ENCODE peak calls at places on chromosomes 12 and 14, in five cellular contexts. One of them, this sample, is unnamed.

GRCh38 chr12:121801601-121802484 is 2.0 kb upstream of the SETD1B start:
- DNase-seq in endodermal cell: no peak
- DNase-seq in GM23248: peak; percentile 56
- DNase-seq in OCI-LY7: peak; percentile 66
- DNase-seq in foreskin keratinocyte: no peak
- DNase-seq in this sample: peak; percentile 96

GRCh38 chr12:70733385-70733784 is 96.2 kb upstream of the PTPRB start:
- DNase-seq in endodermal cell: peak; percentile 70
- DNase-seq in GM23248: peak; percentile 79
- DNase-seq in foreskin keratinocyte: no peak
- DNase-seq in OCI-LY7: peak; percentile 60
- DNase-seq in this sample: peak; percentile 15

GRCh38 chr14:91377700-91378652 is 39.6 kb downstream of the CCDC88C start:
- DNase-seq in GM23248: peak; percentile 43
- DNase-seq in foreskin keratinocyte: no peak
- DNase-seq in endodermal cell: no peak
- DNase-seq in OCI-LY7: peak; percentile 72
- DNase-seq in this sample: no peak

GRCh38 chr14:90828642-90829487 is 12.6 kb upstream of the TTC7B start:
- DNase-seq in foreskin keratinocyte: no peak
- DNase-seq in OCI-LY7: no peak
- DNase-seq in endodermal cell: no peak
- DNase-seq in GM23248: no peak
- DNase-seq in this sample: peak; percentile 79

GRCh38 chr14:50109342-50109741 is 7.0 kb downstream of the VCPKMT start:
- DNase-seq in endodermal cell: no peak
- DNase-seq in GM23248: peak; percentile 61
- DNase-seq in foreskin keratinocyte: no peak
- DNase-seq in OCI-LY7: no peak
- DNase-seq in this sample: no peak

GRCh38 chr12:54000105-54000773 is at the start of gene HOXC9:
- DNase-seq in endodermal cell: peak; percentile 85
- DNase-seq in foreskin keratinocyte: no peak
- DNase-seq in GM23248: peak; percentile 74
- DNase-seq in OCI-LY7: no peak
- DNase-seq in this sample: no peak

GRCh38 chr12:105523164-105524057 is 192.9 kb downstream of the C12orf75 start:
- DNase-seq in endodermal cell: no peak
- DNase-seq in GM23248: peak; percentile 97
- DNase-seq in OCI-LY7: no peak
- DNase-seq in foreskin keratinocyte: no peak
- DNase-seq in this sample: no peak

GRCh38 chr14:73753887-73754880 is 40.0 kb upstream of the PNMA1 start:
- DNase-seq in GM23248: peak; percentile 69
- DNase-seq in foreskin keratinocyte: no peak
- DNase-seq in endodermal cell: peak; percentile 39
- DNase-seq in OCI-LY7: peak; percentile 75
- DNase-seq in this sample: peak; percentile 52

GRCh38 chr14:98944989-98945388 is 327.0 kb downstream of the BCL11B start:
- DNase-seq in OCI-LY7: no peak
- DNase-seq in foreskin keratinocyte: no peak
- DNase-seq in endodermal cell: peak; percentile 5
- DNase-seq in GM23248: no peak
- DNase-seq in this sample: no peak

GRCh38 chr14:54570651-54571415 is 3.9 kb downstream of the SAMD4A start:
- DNase-seq in OCI-LY7: no peak
- DNase-seq in foreskin keratinocyte: peak; percentile 51
- DNase-seq in endodermal cell: no peak
- DNase-seq in GM23248: peak; percentile 91
- DNase-seq in this sample: peak; percentile 38

GRCh38 chr14:80278293-80279037 is 67.2 kb upstream of the DIO2 start:
- DNase-seq in endodermal cell: no peak
- DNase-seq in GM23248: peak; percentile 61
- DNase-seq in OCI-LY7: no peak
- DNase-seq in foreskin keratinocyte: no peak
- DNase-seq in this sample: no peak

GRCh38 chr14:104933721-104934379 is 9.2 kb downstream of the PLD4 start:
- DNase-seq in OCI-LY7: no peak
- DNase-seq in GM23248: no peak
- DNase-seq in endodermal cell: peak; percentile 59
- DNase-seq in foreskin keratinocyte: no peak
- DNase-seq in this sample: no peak

GRCh38 chr12:20800160-20800559 is 10.3 kb upstream of the SLCO1B3 start:
- DNase-seq in OCI-LY7: no peak
- DNase-seq in GM23248: no peak
- DNase-seq in foreskin keratinocyte: no peak
- DNase-seq in endodermal cell: no peak
- DNase-seq in this sample: no peak

GRCh38 chr12:59142175-59142574 is 221.9 kb upstream of the LRIG3 start:
- DNase-seq in foreskin keratinocyte: no peak
- DNase-seq in GM23248: no peak
- DNase-seq in endodermal cell: no peak
- DNase-seq in OCI-LY7: no peak
- DNase-seq in this sample: no peak

GRCh38 chr12:80260269-80260668 is 160.9 kb downstream of the OTOGL start:
- DNase-seq in foreskin keratinocyte: no peak
- DNase-seq in endodermal cell: no peak
- DNase-seq in OCI-LY7: no peak
- DNase-seq in GM23248: no peak
- DNase-seq in this sample: no peak

GRCh38 chr14:106729551-106729950 is 1203.2 kb downstream of the TMEM121 start:
- DNase-seq in foreskin keratinocyte: no peak
- DNase-seq in endodermal cell: no peak
- DNase-seq in GM23248: no peak
- DNase-seq in OCI-LY7: no peak
- DNase-seq in this sample: no peak

GRCh38 chr14:102668291-102668873 is 75.9 kb downstream of the RCOR1 start:
- DNase-seq in GM23248: no peak
- DNase-seq in endodermal cell: no peak
- DNase-seq in OCI-LY7: no peak
- DNase-seq in foreskin keratinocyte: no peak
- DNase-seq in this sample: no peak

GRCh38 chr14:104333903-104334811 is 195.8 kb downstream of the KIF26A start:
- DNase-seq in GM23248: no peak
- DNase-seq in endodermal cell: peak; percentile 35
- DNase-seq in foreskin keratinocyte: no peak
- DNase-seq in OCI-LY7: no peak
- DNase-seq in this sample: no peak

GRCh38 chr12:47094804-47095203 is 15.0 kb upstream of the AMIGO2 start:
- DNase-seq in foreskin keratinocyte: no peak
- DNase-seq in GM23248: no peak
- DNase-seq in OCI-LY7: no peak
- DNase-seq in endodermal cell: no peak
- DNase-seq in this sample: no peak

GRCh38 chr12:80262372-80263170 is 163.2 kb downstream of the OTOGL start:
- DNase-seq in foreskin keratinocyte: no peak
- DNase-seq in OCI-LY7: no peak
- DNase-seq in endodermal cell: no peak
- DNase-seq in GM23248: peak; percentile 76
- DNase-seq in this sample: no peak

GRCh38 chr14:71686677-71687076 is 245.6 kb upstream of the RGS6 start:
- DNase-seq in foreskin keratinocyte: no peak
- DNase-seq in OCI-LY7: no peak
- DNase-seq in GM23248: peak; percentile 86
- DNase-seq in endodermal cell: no peak
- DNase-seq in this sample: no peak

GRCh38 chr12:14774944-14775651 is 28.2 kb downstream of the WBP11 start:
- DNase-seq in endodermal cell: no peak
- DNase-seq in foreskin keratinocyte: peak; percentile 50
- DNase-seq in GM23248: peak; percentile 82
- DNase-seq in OCI-LY7: peak; percentile 49
- DNase-seq in this sample: peak; percentile 47

GRCh38 chr12:123131879-123132402 is 18.9 kb downstream of the PITPNM2 start:
- DNase-seq in endodermal cell: peak; percentile 62
- DNase-seq in foreskin keratinocyte: no peak
- DNase-seq in OCI-LY7: peak; percentile 68
- DNase-seq in GM23248: no peak
- DNase-seq in this sample: peak; percentile 85

GRCh38 chr12:41100572-41100971 is 87.5 kb upstream of the PDZRN4 start:
- DNase-seq in endodermal cell: peak; percentile 55
- DNase-seq in OCI-LY7: no peak
- DNase-seq in GM23248: no peak
- DNase-seq in foreskin keratinocyte: no peak
- DNase-seq in this sample: no peak

GRCh38 chr12:49838973-49839633 is 3.8 kb downstream of the BCDIN3D start:
- DNase-seq in foreskin keratinocyte: no peak
- DNase-seq in GM23248: peak; percentile 66
- DNase-seq in OCI-LY7: peak; percentile 72
- DNase-seq in endodermal cell: peak; percentile 82
- DNase-seq in this sample: no peak

GRCh38 chr12:100404769-100405407 is 48.0 kb downstream of the SLC17A8 start:
- DNase-seq in OCI-LY7: peak; percentile 69
- DNase-seq in GM23248: peak; percentile 75
- DNase-seq in foreskin keratinocyte: no peak
- DNase-seq in endodermal cell: peak; percentile 96
- DNase-seq in this sample: peak; percentile 47

GRCh38 chr14:94681300-94682060 is 69.3 kb downstream of the SERPINA3 start:
- DNase-seq in endodermal cell: peak; percentile 86
- DNase-seq in GM23248: peak; percentile 78
- DNase-seq in foreskin keratinocyte: no peak
- DNase-seq in OCI-LY7: peak; percentile 10
- DNase-seq in this sample: no peak

GRCh38 chr14:104460920-104461651 is 118.5 kb upstream of the C14orf180 start:
- DNase-seq in foreskin keratinocyte: no peak
- DNase-seq in OCI-LY7: no peak
- DNase-seq in GM23248: peak; percentile 4
- DNase-seq in endodermal cell: peak; percentile 86
- DNase-seq in this sample: no peak

GRCh38 chr12:52815676-52816075 is 1.8 kb upstream of the KRT4 start:
- DNase-seq in endodermal cell: no peak
- DNase-seq in OCI-LY7: no peak
- DNase-seq in foreskin keratinocyte: no peak
- DNase-seq in GM23248: no peak
- DNase-seq in this sample: no peak

GRCh38 chr14:60278350-60278749 is 29.3 kb downstream of the PPM1A start:
- DNase-seq in endodermal cell: no peak
- DNase-seq in GM23248: no peak
- DNase-seq in foreskin keratinocyte: no peak
- DNase-seq in OCI-LY7: no peak
- DNase-seq in this sample: no peak

GRCh38 chr14:60274448-60274847 is 25.4 kb downstream of the PPM1A start:
- DNase-seq in endodermal cell: no peak
- DNase-seq in OCI-LY7: no peak
- DNase-seq in foreskin keratinocyte: no peak
- DNase-seq in GM23248: no peak
- DNase-seq in this sample: no peak

GRCh38 chr14:60277605-60278190 is 28.7 kb downstream of the PPM1A start:
- DNase-seq in GM23248: no peak
- DNase-seq in endodermal cell: no peak
- DNase-seq in OCI-LY7: no peak
- DNase-seq in foreskin keratinocyte: no peak
- DNase-seq in this sample: no peak

GRCh38 chr14:60275932-60276331 is 26.9 kb downstream of the PPM1A start:
- DNase-seq in GM23248: no peak
- DNase-seq in foreskin keratinocyte: no peak
- DNase-seq in OCI-LY7: no peak
- DNase-seq in endodermal cell: no peak
- DNase-seq in this sample: no peak

DNA sequence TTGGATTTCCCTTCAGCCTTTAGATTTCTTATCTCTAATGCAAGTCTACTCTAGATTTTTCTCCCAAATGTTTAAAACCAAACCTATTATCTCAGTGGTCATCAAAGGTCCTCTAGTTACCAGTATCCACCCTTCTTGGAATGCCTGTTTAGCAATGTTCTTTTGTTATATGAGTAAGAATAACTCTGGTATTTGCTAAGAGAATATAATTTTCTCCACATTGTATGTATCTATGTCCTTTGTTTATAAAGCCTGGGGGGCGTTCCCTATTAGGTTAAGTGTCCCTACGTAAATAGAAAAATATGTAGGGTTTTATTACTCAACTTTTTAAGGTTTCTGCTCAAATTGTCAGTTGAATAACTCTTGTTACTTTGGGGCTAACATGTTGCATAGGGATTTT is 27.3 kb downstream of the PPM1A start:
- DNase-seq in GM23248: peak; percentile 22
- DNase-seq in endodermal cell: no peak
- DNase-seq in OCI-LY7: no peak
- DNase-seq in foreskin keratinocyte: no peak
- DNase-seq in this sample: no peak
- H3K4me1 ChIP-seq in GM23248: peaks cover 14% of the 10 kb centered on the region
- H3K4me1 ChIP-seq in endodermal cell: peaks cover 11% of the 10 kb centered on the region
- H3K4me1 ChIP-seq in OCI-LY7: peaks cover 24% of the 10 kb centered on the region
- H3K4me1 ChIP-seq in foreskin keratinocyte: no peaks in the 10 kb centered on the region
- H3K4me1 ChIP-seq in this sample: peaks cover 21% of the 10 kb centered on the region

GRCh38 chr14:64758711-64759554 is 54.7 kb downstream of the PLEKHG3 start:
- DNase-seq in foreskin keratinocyte: peak; percentile 88
- DNase-seq in GM23248: peak; percentile 90
- DNase-seq in OCI-LY7: no peak
- DNase-seq in endodermal cell: peak; percentile 62
- DNase-seq in this sample: no peak

GRCh38 chr14:64758025-64758521 is 53.8 kb downstream of the PLEKHG3 start:
- DNase-seq in OCI-LY7: no peak
- DNase-seq in endodermal cell: peak; percentile 90
- DNase-seq in GM23248: peak; percentile 35
- DNase-seq in foreskin keratinocyte: peak; percentile 94
- DNase-seq in this sample: no peak

GRCh38 chr14:64760146-64760755 is 56.0 kb downstream of the PLEKHG3 start:
- DNase-seq in foreskin keratinocyte: no peak
- DNase-seq in OCI-LY7: peak; percentile 48
- DNase-seq in endodermal cell: peak; percentile 94
- DNase-seq in GM23248: peak; percentile 52
- DNase-seq in this sample: peak; percentile 61

GRCh38 chr14:64760916-64761315 is 56.7 kb downstream of the PLEKHG3 start:
- DNase-seq in OCI-LY7: no peak
- DNase-seq in GM23248: no peak
- DNase-seq in foreskin keratinocyte: no peak
- DNase-seq in endodermal cell: no peak
- DNase-seq in this sample: no peak

GRCh38 chr14:64759555-64759938 is 55.3 kb downstream of the PLEKHG3 start:
- DNase-seq in OCI-LY7: no peak
- DNase-seq in GM23248: no peak
- DNase-seq in foreskin keratinocyte: no peak
- DNase-seq in endodermal cell: no peak
- DNase-seq in this sample: no peak
- H3K27ac ChIP-seq in OCI-LY7: no peak overlapping the region
- H3K27ac ChIP-seq in GM23248: no peak overlapping the region
- H3K27ac ChIP-seq in foreskin keratinocyte: peak overlapping the region; percentile 99
- H3K27ac ChIP-seq in endodermal cell: no peak overlapping the region
- H3K27ac ChIP-seq in this sample: no peak overlapping the region

DNA sequence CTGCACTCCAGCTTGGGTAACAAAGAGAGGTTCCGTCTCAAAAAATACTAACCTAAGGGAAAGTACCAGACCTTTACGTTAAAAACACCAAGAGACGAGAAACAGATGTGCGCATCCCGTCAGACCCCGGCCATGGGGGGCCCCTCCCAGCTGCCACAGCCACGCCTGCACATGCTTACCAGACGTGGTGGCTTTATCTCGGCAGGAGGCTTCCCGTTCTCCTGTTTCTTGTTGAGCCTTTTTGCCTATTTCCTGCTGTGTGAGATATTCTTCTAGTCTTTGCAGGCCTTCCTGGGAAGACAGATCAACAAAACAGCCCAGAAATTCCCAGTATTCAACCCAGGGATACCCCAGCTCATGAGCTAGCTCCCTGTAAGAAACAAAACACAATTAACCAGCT is 23.6 kb downstream of the PGAM5 start:
- DNase-seq in foreskin keratinocyte: no peak
- DNase-seq in GM23248: no peak
- DNase-seq in endodermal cell: no peak
- DNase-seq in OCI-LY7: no peak
- DNase-seq in this sample: no peak
- H3K4me1 ChIP-seq in foreskin keratinocyte: no peaks in the 10 kb centered on the region
- H3K4me1 ChIP-seq in GM23248: no peaks in the 10 kb centered on the region
- H3K4me1 ChIP-seq in endodermal cell: no peaks in the 10 kb centered on the region
- H3K4me1 ChIP-seq in OCI-LY7: no peaks in the 10 kb centered on the region
- H3K4me1 ChIP-seq in this sample: no peaks in the 10 kb centered on the region

GRCh38 chr12:125186471-125187147 is 121.4 kb downstream of the AACS start:
- DNase-seq in OCI-LY7: peak; percentile 37
- DNase-seq in GM23248: peak; percentile 58
- DNase-seq in foreskin keratinocyte: no peak
- DNase-seq in endodermal cell: peak; percentile 84
- DNase-seq in this sample: no peak
- H3K27ac ChIP-seq in OCI-LY7: no peak overlapping the region
- H3K27ac ChIP-seq in GM23248: no peak overlapping the region
- H3K27ac ChIP-seq in foreskin keratinocyte: no peak overlapping the region
- H3K27ac ChIP-seq in endodermal cell: no peak overlapping the region
- H3K27ac ChIP-seq in this sample: no peak overlapping the region

This sample was measured in CD4-positive, CD25-positive, alpha-beta regulatory T cell.